ENCODE peak calls at places on chromosomes 11 and 22, in four cellular contexts. Z is PC-3, D is PC-9, W is GM23248. Q is an unnamed sample. For H3F3A, the result is how much of the 10 kb centered on the place peaks cover.

GRCh38 chr22:26524870-26525269 is 12.6 kb upstream of the TFIP11 start:
- DNase-seq in Z (no peak), D (no peak), W (no peak), Q (no peak)

GRCh38 chr11:94511932-94512781 is at the start of gene C11orf97:
- DNase-seq in Z (peak), D (peak), W (peak), Q (peak)

GRCh38 chr11:21704539-21704938 is 488.3 kb upstream of the ANO5 start:
- DNase-seq in Z (no peak), D (no peak), W (no peak), Q (no peak)

GRCh38 chr22:49848690-49849160 is 4.9 kb upstream of the ZBED4 start:
- DNase-seq in Z (no peak), D (no peak), W (no peak), Q (no peak)

GRCh38 chr11:82814379-82814778 is 80.7 kb upstream of the FAM181B start:
- DNase-seq in Z (no peak), D (no peak), W (no peak), Q (peak)

GRCh38 chr11:117795726-117796455 is 1.1 kb downstream of the DSCAML1 start:
- DNase-seq in Z (no peak), D (no peak), W (no peak), Q (peak)

GRCh38 chr11:109267293-109268095 is 154.5 kb upstream of the C11orf87 start:
- DNase-seq in Z (no peak), D (peak), W (peak), Q (no peak)

GRCh38 chr22:23055448-23056179 is 14.7 kb upstream of the GNAZ start:
- DNase-seq in Z (no peak), D (no peak), W (no peak), Q (no peak)

GRCh38 chr11:103043826-103044688 is 47.9 kb downstream of the DCUN1D5 start:
- DNase-seq in Z (no peak), D (no peak), W (peak), Q (no peak)

GRCh38 chr11:69483696-69484426 is 2.4 kb downstream of the LINC01488 start:
- DNase-seq in Z (no peak), D (no peak), W (no peak), Q (peak)

GRCh38 chr22:45580703-45581381 is 78.2 kb downstream of the FBLN1 start:
- DNase-seq in Z (no peak), D (no peak), W (no peak), Q (no peak)

GRCh38 chr22:40855960-40856512 is 403 bp downstream of the ST13 start:
- DNase-seq in Z (no peak), D (peak), W (peak), Q (peak)

GRCh38 chr11:130513132-130513531 is 64.7 kb downstream of the ADAMTS15 start:
- DNase-seq in Z (peak), D (no peak), W (peak), Q (no peak)

GRCh38 chr11:75826463-75827220 is 11.6 kb downstream of the UVRAG start:
- DNase-seq in Z (no peak), D (no peak), W (peak), Q (peak)

GRCh38 chr22:28013611-28014010 is 94.6 kb upstream of the PITPNB start:
- DNase-seq in Z (no peak), D (no peak), W (no peak), Q (peak)

GRCh38 chr11:75929706-75930105 is 114.7 kb downstream of the UVRAG start:
- DNase-seq in Z (no peak), D (no peak), W (no peak), Q (no peak)

GRCh38 chr11:119062779-119063178 is 4.8 kb upstream of the VPS11 start:
- DNase-seq in Z (peak), D (peak), W (peak), Q (no peak)

GRCh38 chr22:37610480-37611148 is 2.0 kb downstream of the GGA1 start:
- DNase-seq in Z (no peak), D (peak), W (no peak), Q (no peak)

GRCh38 chr11:66686100-66686785 is 8.6 kb upstream of the RBM4B start:
- DNase-seq in Z (no peak), D (no peak), W (no peak), Q (no peak)

GRCh38 chr11:26187639-26188038 is 144.3 kb upstream of the ANO3 start:
- DNase-seq in Z (peak), D (peak), W (peak), Q (no peak)

GRCh38 chr22:49367016-49367697 is 460.5 kb downstream of the BRD1 start:
- DNase-seq in Z (no peak), D (peak), W (no peak), Q (no peak)

GRCh38 chr11:117809236-117810055 is 12.4 kb upstream of the DSCAML1 start:
- DNase-seq in Z (peak), D (no peak), W (peak), Q (peak)

DNA sequence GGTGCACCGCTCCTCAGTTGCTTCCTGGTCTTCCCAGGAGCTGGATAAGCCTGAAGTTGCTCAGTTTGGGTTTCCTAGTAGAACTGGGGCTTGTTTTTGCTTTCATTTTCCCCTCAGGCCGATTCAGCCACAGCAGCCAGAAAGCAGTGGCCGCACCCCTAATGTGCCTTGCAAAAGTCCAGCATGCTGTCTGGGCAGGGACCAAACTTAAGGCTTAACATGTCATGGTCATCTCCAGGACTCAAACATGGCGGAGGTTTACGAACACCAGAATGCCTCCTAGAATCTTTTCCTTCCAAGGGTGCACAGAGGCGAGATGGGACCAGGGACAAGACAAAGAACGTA is 2.5 kb downstream of the GNG3 start:
- DNase-seq in Z (no peak), D (no peak), W (peak), Q (no peak)
- H3F3A ChIP-seq in Z (under half), D (half or more), W (half or more), Q (half or more)

DNA sequence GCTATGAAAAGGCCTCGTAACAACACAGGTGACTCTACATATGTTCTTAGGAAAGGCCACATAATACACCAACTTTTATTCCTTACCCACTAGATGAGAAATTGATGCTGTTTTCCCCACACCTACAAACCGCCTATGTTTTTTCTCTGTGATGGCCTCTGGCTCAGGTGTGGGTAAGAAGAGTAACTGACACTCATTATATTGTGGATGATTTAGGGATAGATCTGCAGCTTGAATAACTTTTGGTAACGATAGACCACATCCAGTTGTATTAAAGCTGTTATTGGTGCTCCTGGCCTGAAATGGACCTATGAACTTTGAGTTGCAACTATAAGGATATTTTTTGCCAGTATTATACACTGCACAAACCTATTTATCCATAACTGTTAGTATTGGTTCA is 3.6 kb downstream of the LDHA start:
- DNase-seq in Z (no peak), D (no peak), W (no peak), Q (no peak)
- H3F3A ChIP-seq in Z (under half), D (half or more), W (half or more), Q (under half)

GRCh38 chr11:128473631-128474030 is 113.7 kb downstream of the ETS1 start:
- DNase-seq in Z (no peak), D (no peak), W (peak), Q (no peak)

GRCh38 chr11:128476729-128477128 is 110.6 kb downstream of the ETS1 start:
- DNase-seq in Z (no peak), D (no peak), W (no peak), Q (no peak)

GRCh38 chr11:128472128-128473110 is 114.9 kb downstream of the ETS1 start:
- DNase-seq in Z (peak), D (no peak), W (peak), Q (no peak)

GRCh38 chr11:128476031-128476430 is 111.3 kb downstream of the ETS1 start:
- DNase-seq in Z (no peak), D (no peak), W (no peak), Q (no peak)

GRCh38 chr11:128474036-128474874 is 113.1 kb downstream of the ETS1 start:
- DNase-seq in Z (no peak), D (no peak), W (peak), Q (no peak)
- H3F3A ChIP-seq in Z (under half), D (under half), W (half or more), Q (under half)

GRCh38 chr11:9568161-9568853 is 5.2 kb upstream of the WEE1 start:
- DNase-seq in Z (no peak), D (no peak), W (peak), Q (no peak)
- H3F3A ChIP-seq in Z (under half), D (half or more), W (under half), Q (under half)

GRCh38 chr11:65425105-65425970 is 2.7 kb downstream of the NEAT1 start:
- DNase-seq in Z (peak), D (peak), W (peak), Q (peak)
- H3F3A ChIP-seq in Z (half or more), D (half or more), W (half or more), Q (under half)

GRCh38 chr22:47174096-47174495 is 411.6 kb downstream of the TBC1D22A start:
- DNase-seq in Z (no peak), D (no peak), W (no peak), Q (no peak)
- H3F3A ChIP-seq in Z (under half), D (under half), W (under half), Q (under half)

DNA sequence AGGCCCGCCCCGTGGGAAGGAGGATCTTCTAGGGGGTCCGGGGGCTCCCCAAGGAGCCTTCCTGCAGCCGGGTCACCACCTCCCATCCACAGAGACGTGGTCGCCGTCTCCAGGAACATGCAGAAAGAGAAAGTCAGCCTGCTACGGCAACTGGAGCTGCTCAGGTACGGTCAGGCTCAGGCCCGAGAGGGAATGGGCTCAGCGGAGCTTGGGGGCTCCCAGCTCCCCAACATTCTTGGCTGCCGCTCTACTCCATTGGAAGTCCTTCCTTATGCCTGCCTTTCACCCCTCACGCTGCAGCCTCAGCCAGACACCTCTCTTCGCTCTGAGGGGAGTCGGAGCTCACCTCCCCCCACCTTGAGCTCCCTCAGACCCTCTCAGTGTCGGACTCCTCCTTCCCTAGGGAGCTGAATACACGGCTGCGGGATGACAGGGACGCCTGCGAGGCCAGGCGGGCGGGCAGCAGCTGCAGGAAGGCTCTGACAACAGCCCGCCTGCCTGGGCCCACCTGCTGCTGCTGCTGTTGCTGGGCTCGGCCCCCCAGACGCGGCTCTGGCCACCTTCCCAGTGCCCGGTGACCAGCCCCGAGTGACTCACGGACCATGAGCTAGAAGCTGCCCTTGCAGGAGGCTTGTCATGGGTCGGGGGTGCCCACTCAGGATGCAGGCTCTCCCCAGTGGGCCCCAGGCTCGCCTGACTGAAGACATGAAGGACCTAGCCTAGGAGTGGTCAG is 1.5 kb upstream of the CD151 start:
- DNase-seq in Z (no peak), D (peak), W (peak), Q (no peak)
- H3F3A ChIP-seq in Z (under half), D (under half), W (under half), Q (under half)

GRCh38 chr11:46952553-46952952 is 16.0 kb downstream of the CSTPP1 start:
- DNase-seq in Z (peak), D (no peak), W (no peak), Q (no peak)

GRCh38 chr11:46951864-46952263 is 15.3 kb downstream of the CSTPP1 start:
- DNase-seq in Z (no peak), D (no peak), W (no peak), Q (no peak)

GRCh38 chr11:46949297-46949696 is 12.7 kb downstream of the CSTPP1 start:
- DNase-seq in Z (no peak), D (no peak), W (no peak), Q (no peak)

GRCh38 chr11:46947399-46948077 is 11.0 kb downstream of the CSTPP1 start:
- DNase-seq in Z (no peak), D (no peak), W (no peak), Q (no peak)

DNA sequence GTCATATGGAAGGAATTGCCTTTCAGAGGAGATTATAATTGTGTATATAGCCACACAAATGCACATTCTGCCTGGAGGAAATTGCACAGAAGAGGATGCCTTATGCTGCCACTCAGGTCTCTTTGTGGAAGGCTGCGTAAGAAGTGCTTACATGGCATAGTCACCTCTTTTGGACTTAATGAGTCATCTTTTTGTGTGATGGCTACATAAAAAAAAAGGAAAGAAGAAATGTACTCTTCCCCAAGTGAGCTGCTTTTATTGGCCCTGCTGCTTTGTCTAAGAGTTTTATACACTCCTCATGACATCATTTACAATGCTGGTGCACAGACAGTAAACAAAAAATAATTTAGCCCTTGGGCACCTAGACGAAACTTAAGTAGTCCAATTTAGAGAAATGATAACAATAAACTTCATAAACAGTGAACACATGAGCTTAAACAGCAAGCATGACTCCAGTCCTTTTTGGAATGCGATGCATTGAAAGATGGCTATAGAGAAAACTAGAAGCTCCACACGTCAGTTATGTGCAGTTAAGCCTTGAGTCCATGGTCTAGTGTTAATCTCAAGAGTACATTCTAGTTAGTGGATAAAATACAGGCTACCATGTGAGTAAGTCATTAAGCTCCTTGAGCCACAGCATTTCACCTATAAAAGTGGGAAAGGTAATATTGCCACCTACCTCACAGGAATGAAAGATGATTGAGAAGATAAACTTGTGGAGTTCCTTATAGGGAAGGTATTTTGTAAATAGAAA is 12.0 kb downstream of the CSTPP1 start:
- DNase-seq in Z (peak), D (peak), W (peak), Q (no peak)
- H3F3A ChIP-seq in Z (under half), D (under half), W (under half), Q (under half)

GRCh38 chr11:12229450-12230229 is 119.2 kb downstream of the MICAL2 start:
- DNase-seq in Z (peak), D (no peak), W (no peak), Q (no peak)
- H3F3A ChIP-seq in Z (under half), D (under half), W (half or more), Q (under half)

DNA sequence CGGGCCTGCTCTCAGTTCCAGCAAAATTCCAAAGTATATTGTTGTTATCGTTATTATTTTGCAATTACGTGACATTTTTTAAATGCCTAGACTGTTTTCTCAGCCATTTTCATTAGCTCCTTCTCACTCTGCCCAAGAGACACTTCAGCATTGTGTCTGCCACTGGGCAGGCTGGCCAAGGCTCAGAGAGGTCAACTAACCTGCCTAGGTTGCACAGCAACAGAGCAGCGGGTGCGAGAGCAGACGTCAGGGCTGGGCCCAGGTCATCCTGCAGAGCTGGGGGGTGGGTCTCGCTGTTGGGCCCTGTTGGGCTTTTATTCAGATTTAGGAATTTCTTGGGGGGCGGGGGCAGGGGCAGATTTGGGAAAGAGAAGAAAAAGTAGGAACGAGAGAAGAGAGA is 19.4 kb downstream of the CDKN1C start:
- DNase-seq in Z (no peak), D (no peak), W (no peak), Q (no peak)
- H3F3A ChIP-seq in Z (under half), D (under half), W (under half), Q (under half)